ENCODE peak calls at places on chromosomes 3 and 15, in seven cellular contexts. Q is MM.1S, R is fibroblast of lung, V is nephron progenitor cell, W is BJ, U is hepatocyte, N is foreskin fibroblast. K is an unnamed sample.

GRCh38 chr3:181133832-181134231 is 144.3 kb upstream of the DNAJC19 start:
- DNase-seq in Q (no peak), R (no peak), V (no peak), W (no peak), U (no peak), N (no peak), K (no peak)

GRCh38 chr3:171028779-171029232 is 2.3 kb upstream of the SLC2A2 start:
- DNase-seq in Q (no peak), R (peak), V (no peak), W (peak), U (peak), N (peak), K (peak)

GRCh38 chr3:105678017-105678416 is 190.8 kb downstream of the CBLB start:
- DNase-seq in Q (no peak), R (no peak), V (no peak), W (no peak), U (no peak), N (no peak), K (no peak)

GRCh38 chr3:167829057-167829456 is 93.5 kb downstream of the SERPINI1 start:
- DNase-seq in Q (no peak), R (peak), V (no peak), W (no peak), U (no peak), N (no peak), K (no peak)

GRCh38 chr3:127612966-127613365 is 14.8 kb downstream of the MCM2 start:
- DNase-seq in Q (no peak), R (no peak), V (no peak), W (no peak), U (no peak), N (no peak), K (no peak)

GRCh38 chr15:57518779-57519410 is 72.8 kb upstream of the MYZAP start:
- DNase-seq in Q (no peak), R (no peak), V (no peak), W (no peak), U (no peak), N (no peak), K (no peak)

GRCh38 chr3:143820466-143821221 is 27.6 kb downstream of the SLC9A9 start:
- DNase-seq in Q (peak), R (no peak), V (no peak), W (no peak), U (no peak), N (no peak), K (no peak)

GRCh38 chr3:193890036-193890897 is 245.7 kb upstream of the HES1 start:
- DNase-seq in Q (no peak), R (no peak), V (no peak), W (no peak), U (no peak), N (no peak), K (no peak)

GRCh38 chr3:121481116-121481895 is 64.5 kb downstream of the POLQ start:
- DNase-seq in Q (no peak), R (peak), V (no peak), W (no peak), U (no peak), N (peak), K (no peak)

GRCh38 chr3:84439476-84439875 is 519.3 kb upstream of the CADM2 start:
- DNase-seq in Q (no peak), R (no peak), V (no peak), W (no peak), U (no peak), N (no peak), K (no peak)

GRCh38 chr3:18556503-18556902 is 131.4 kb upstream of the SATB1 start:
- DNase-seq in Q (no peak), R (no peak), V (no peak), W (no peak), U (no peak), N (no peak), K (no peak)

GRCh38 chr3:128322030-128323022 is 144.4 kb downstream of the DNAJB8 start:
- DNase-seq in Q (peak), R (peak), V (no peak), W (no peak), U (no peak), N (no peak), K (no peak)

GRCh38 chr3:196513697-196514349 is 1.3 kb downstream of the SMCO1 start:
- DNase-seq in Q (no peak), R (peak), V (no peak), W (no peak), U (no peak), N (peak), K (no peak)

GRCh38 chr3:50405249-50405648 is 45.9 kb upstream of the TMEM115 start:
- DNase-seq in Q (peak), R (peak), V (peak), W (no peak), U (peak), N (no peak), K (peak)

GRCh38 chr3:27590437-27591320 is 106.5 kb upstream of the SLC4A7 start:
- DNase-seq in Q (no peak), R (peak), V (no peak), W (no peak), U (no peak), N (peak), K (peak)

GRCh38 chr3:57331078-57331477 is 38.6 kb upstream of the ASB14 start:
- DNase-seq in Q (no peak), R (no peak), V (no peak), W (no peak), U (peak), N (no peak), K (no peak)

GRCh38 chr15:68536331-68537095 is 42.3 kb upstream of the CORO2B start:
- DNase-seq in Q (no peak), R (peak), V (no peak), W (peak), U (no peak), N (peak), K (no peak)

GRCh38 chr15:63071288-63071909 is 28.9 kb downstream of the TPM1 start:
- DNase-seq in Q (no peak), R (no peak), V (no peak), W (no peak), U (no peak), N (no peak), K (no peak)

GRCh38 chr15:42314818-42315217 is 41.6 kb upstream of the TMEM87A start:
- DNase-seq in Q (no peak), R (no peak), V (no peak), W (no peak), U (no peak), N (no peak), K (no peak)

GRCh38 chr3:129625071-129625874 is 18.8 kb upstream of the PLXND1 start:
- DNase-seq in Q (no peak), R (no peak), V (no peak), W (no peak), U (no peak), N (no peak), K (no peak)

GRCh38 chr3:48419597-48419996 is 10.3 kb downstream of the PLXNB1 start:
- DNase-seq in Q (no peak), R (no peak), V (no peak), W (no peak), U (no peak), N (no peak), K (no peak)

GRCh38 chr15:46636220-46636619 is 1001.4 kb downstream of the SQOR start:
- DNase-seq in Q (no peak), R (peak), V (no peak), W (no peak), U (peak), N (no peak), K (no peak)

GRCh38 chr3:49903451-49904424 is at the start of gene MST1R:
- DNase-seq in Q (peak), R (peak), V (peak), W (no peak), U (peak), N (no peak), K (peak)

GRCh38 chr3:186054481-186055399 is 54.1 kb downstream of the ETV5 start:
- DNase-seq in Q (no peak), R (no peak), V (no peak), W (no peak), U (no peak), N (no peak), K (no peak)

GRCh38 chr3:81951106-81951505 is 189.7 kb upstream of the GBE1 start:
- DNase-seq in Q (no peak), R (no peak), V (no peak), W (no peak), U (no peak), N (no peak), K (no peak)

GRCh38 chr3:23648326-23648964 is 157.3 kb upstream of the UBE2E1 start:
- DNase-seq in Q (no peak), R (peak), V (no peak), W (no peak), U (no peak), N (peak), K (no peak)
- TF ChIP-seq CTCF in Q (peak), R (peak), V (no peak), W (no peak), U (no peak), N (peak), K (no peak)

GRCh38 chr3:192409838-192410683 is 317.3 kb downstream of the FGF12 start:
- DNase-seq in Q (peak), R (peak), V (peak), W (no peak), U (peak), N (no peak), K (peak)
- TF ChIP-seq CTCF in Q (peak), R (peak), V (no peak), W (no peak), U (peak), N (no peak), K (no peak)

DNA sequence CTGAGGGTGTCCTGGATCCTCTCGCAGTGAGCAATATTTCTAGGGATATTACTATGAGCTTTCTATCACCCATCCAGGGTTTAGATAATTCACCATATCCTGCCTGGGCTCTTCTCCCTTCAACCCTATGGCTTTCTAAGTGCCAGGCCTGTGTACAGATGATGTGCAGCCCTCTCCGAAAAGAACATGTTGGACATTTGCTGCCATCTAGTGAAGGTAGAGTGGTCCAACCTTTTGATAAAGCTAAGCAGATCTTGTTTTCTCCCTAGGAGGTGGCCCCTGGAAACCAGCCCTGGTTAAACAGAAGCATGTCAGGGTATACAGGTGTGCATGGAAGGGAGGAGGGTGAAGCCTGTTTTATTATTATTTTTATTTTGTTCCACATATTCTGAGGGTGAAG is 27.9 kb upstream of the SCN10A start:
- DNase-seq in Q (no peak), R (peak), V (no peak), W (no peak), U (peak), N (peak), K (peak)
- TF ChIP-seq CTCF in Q (peak), R (peak), V (peak), W (peak), U (peak), N (peak), K (peak)

GRCh38 chr15:48650931-48651330 is 5.4 kb upstream of the FBN1 start:
- DNase-seq in Q (no peak), R (no peak), V (no peak), W (no peak), U (no peak), N (no peak), K (no peak)

GRCh38 chr15:48645558-48646330 is at the start of gene FBN1:
- DNase-seq in Q (peak), R (peak), V (peak), W (peak), U (peak), N (peak), K (peak)

GRCh38 chr15:48646364-48646763 is 855 bp upstream of the FBN1 start:
- DNase-seq in Q (no peak), R (no peak), V (no peak), W (no peak), U (no peak), N (no peak), K (no peak)

GRCh38 chr15:48644827-48645557 is 517 bp downstream of the FBN1 start:
- DNase-seq in Q (peak), R (peak), V (peak), W (no peak), U (peak), N (peak), K (peak)

DNA sequence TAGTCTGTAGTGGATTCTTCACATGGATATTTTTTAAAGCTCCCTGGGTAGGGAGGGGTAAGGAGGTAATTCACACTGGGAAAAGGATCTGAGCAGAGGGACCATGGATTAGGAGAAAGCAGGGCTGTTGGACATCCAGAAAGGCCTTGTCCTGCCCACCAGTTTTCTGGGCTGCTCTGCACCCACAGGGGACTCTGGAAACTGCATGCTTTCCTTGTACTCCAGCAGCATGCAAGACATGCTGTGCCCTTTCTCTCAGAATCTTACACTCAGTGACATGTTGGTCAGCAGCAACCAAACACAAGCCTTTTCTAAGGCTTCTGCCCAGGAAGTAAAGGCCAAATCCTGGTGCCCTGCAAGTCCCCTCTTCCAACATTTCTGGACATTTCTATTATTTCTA is 2.5 kb upstream of the FBN1 start:
- DNase-seq in Q (no peak), R (peak), V (no peak), W (no peak), U (no peak), N (peak), K (no peak)
- TF ChIP-seq CTCF in Q (no peak), R (peak), V (no peak), W (peak), U (peak), N (peak), K (no peak)

GRCh38 chr3:147383617-147384016 is 22.7 kb downstream of the ZIC4 start:
- DNase-seq in Q (no peak), R (no peak), V (no peak), W (no peak), U (no peak), N (no peak), K (no peak)
- TF ChIP-seq CTCF in Q (peak), R (peak), V (peak), W (peak), U (no peak), N (peak), K (no peak)

DNA sequence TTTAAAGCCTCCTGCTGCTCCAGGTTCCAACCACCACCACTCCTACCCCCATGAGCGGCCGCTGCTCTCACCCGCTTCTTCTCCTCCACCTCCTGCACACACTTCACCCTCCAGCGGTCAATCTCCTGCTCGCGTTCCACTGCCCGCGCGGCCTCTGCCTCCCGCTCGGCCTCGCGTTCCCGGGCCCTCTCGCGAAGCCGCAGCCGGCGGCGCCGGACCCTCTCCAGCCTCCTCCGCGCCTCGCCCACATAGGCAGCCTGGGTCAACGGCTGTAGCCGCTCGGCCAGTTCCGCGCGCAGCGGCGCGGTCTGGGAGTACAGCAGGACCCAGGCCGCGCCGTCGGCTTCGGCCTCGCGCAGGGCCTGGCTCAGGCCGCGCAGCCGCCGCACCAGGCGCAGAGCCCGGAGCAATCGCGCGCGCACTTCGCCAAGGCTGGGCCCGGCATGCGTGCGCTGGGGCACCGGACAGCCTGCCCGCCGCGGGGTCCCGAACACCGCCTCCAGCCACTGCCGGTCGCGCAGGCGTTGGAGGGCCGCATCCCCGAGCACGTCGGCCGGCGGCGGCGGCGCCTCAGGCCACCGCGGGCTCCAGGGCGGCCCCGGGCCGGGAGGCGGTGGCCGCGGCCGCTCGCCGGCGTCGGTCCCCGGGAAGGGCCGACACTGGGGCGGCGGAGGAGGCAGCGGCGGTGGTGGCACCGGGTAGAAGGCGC is 613 bp downstream of the PDCD7 start:
- DNase-seq in Q (peak), R (peak), V (peak), W (no peak), U (peak), N (peak), K (peak)
- TF ChIP-seq CTCF in Q (no peak), R (no peak), V (no peak), W (no peak), U (no peak), N (no peak), K (no peak)

GRCh38 chr3:43155464-43156121 is 49.7 kb upstream of the POMGNT2 start:
- DNase-seq in Q (no peak), R (peak), V (peak), W (peak), U (peak), N (peak), K (peak)
- TF ChIP-seq CTCF in Q (no peak), R (peak), V (peak), W (peak), U (peak), N (peak), K (peak)

GRCh38 chr3:94234177-94234788 is 171.4 kb downstream of the NSUN3 start:
- DNase-seq in Q (peak), R (peak), V (peak), W (no peak), U (peak), N (peak), K (peak)
- TF ChIP-seq CTCF in Q (peak), R (peak), V (peak), W (peak), U (peak), N (peak), K (peak)

GRCh38 chr3:12817341-12817705 is 20.8 kb downstream of the CAND2 start:
- DNase-seq in Q (no peak), R (no peak), V (no peak), W (no peak), U (no peak), N (no peak), K (no peak)

GRCh38 chr3:12818773-12819172 is 22.3 kb downstream of the CAND2 start:
- DNase-seq in Q (no peak), R (no peak), V (no peak), W (no peak), U (no peak), N (no peak), K (no peak)

GRCh38 chr3:12818273-12818672 is 21.8 kb downstream of the CAND2 start:
- DNase-seq in Q (no peak), R (no peak), V (no peak), W (no peak), U (no peak), N (no peak), K (no peak)

GRCh38 chr3:12824299-12824698 is 17.1 kb downstream of the RPL32 start:
- DNase-seq in Q (no peak), R (no peak), V (no peak), W (no peak), U (no peak), N (no peak), K (no peak)

DNA sequence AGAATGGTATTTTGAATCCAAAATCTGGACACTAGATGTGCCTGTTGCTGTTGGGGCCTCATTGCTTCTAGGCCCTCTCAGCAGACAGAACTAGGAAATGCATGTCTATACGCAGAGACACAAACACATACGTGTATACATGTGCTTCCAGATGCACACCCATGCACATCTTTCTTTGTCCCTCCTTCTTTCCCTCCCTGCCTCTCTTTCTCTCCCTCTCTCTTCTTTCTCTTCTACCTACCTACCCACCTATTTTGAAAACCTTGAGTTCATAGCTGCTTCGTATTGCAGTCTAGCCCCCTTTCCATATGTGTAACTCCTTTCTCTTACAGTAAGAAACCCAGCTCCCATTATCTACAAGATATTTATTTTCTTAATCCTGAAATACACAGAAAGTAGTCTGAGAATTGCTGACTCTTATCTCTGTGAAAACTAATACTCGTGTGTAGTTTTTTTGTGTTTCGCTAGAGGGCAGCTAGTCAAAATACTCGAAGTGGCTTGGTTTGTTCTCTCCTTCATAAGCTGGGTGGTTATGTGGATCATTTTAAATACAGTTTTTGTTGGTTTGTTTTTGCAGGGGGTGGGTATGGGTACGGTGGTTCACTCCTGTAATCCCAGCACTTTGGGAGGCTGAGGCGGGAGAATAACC is 18.5 kb downstream of the RPL32 start:
- DNase-seq in Q (peak), R (peak), V (no peak), W (no peak), U (peak), N (no peak), K (no peak)
- TF ChIP-seq CTCF in Q (peak), R (peak), V (peak), W (peak), U (peak), N (peak), K (peak)

GRCh38 chr3:72666444-72666755 is 181.8 kb downstream of the SHQ1 start:
- DNase-seq in Q (no peak), R (no peak), V (no peak), W (no peak), U (no peak), N (no peak), K (no peak)
- TF ChIP-seq CTCF in Q (no peak), R (no peak), V (no peak), W (no peak), U (no peak), N (no peak), K (no peak)

K was measured in RWPE1.